ENCODE peak calls at places on chromosomes 2 and 18, in seven cellular contexts. B is RWPE2; J is CD8-positive, alpha-beta memory T cell; L is mesothelial cell of epicardium; A is erythroblast; M is stromal cell of bone marrow; Y is stimulated activated naive CD4-positive, alpha-beta T cell. Z is an unnamed sample.

GRCh38 chr2:8392098-8392844 is 289.6 kb upstream of the ID2 start:
- DNase-seq in J (no peak), L (no peak), B (no peak), Y (peak), A (no peak), M (no peak), Z (peak)

GRCh38 chr2:8036366-8036765 is 645.5 kb upstream of the ID2 start:
- DNase-seq in A (no peak), Y (no peak), M (no peak), J (no peak), L (no peak), B (no peak), Z (no peak)

GRCh38 chr2:153890572-153890971 is 18.9 kb downstream of the GALNT13 start:
- DNase-seq in B (no peak), Y (no peak), A (no peak), M (no peak), L (no peak), J (no peak), Z (no peak)

GRCh38 chr18:51192026-51192425 is 5.5 kb downstream of the MEX3C start:
- DNase-seq in L (no peak), A (no peak), M (no peak), J (no peak), B (no peak), Y (no peak), Z (no peak)

GRCh38 chr18:23247363-23247762 is 112.1 kb downstream of the CABLES1 start:
- DNase-seq in A (no peak), J (no peak), Y (no peak), M (no peak), L (no peak), B (no peak), Z (no peak)

GRCh38 chr18:54359233-54359632 is 1.5 kb downstream of the C18orf54 start:
- DNase-seq in M (no peak), A (no peak), Y (no peak), J (no peak), L (no peak), B (no peak), Z (no peak)

GRCh38 chr2:169406891-169407290 is 44.6 kb upstream of the LRP2 start:
- DNase-seq in A (no peak), L (no peak), Y (no peak), J (no peak), M (no peak), B (no peak), Z (no peak)

GRCh38 chr18:7923105-7923504 is 356.0 kb downstream of the PTPRM start:
- DNase-seq in Y (no peak), M (no peak), A (no peak), J (no peak), B (no peak), L (no peak), Z (no peak)

Z was measured in osteocyte.